ENCODE peak calls at places on chromosomes 16 and 17, in four cellular contexts. Y is GM12878, O is HepG2, E is K562. S is an unnamed sample.

GRCh38 chr17:50627782-50628601 is 6.7 kb upstream of the ABCC3 start:
- DNase-seq in Y (no peak), O (peak), E (no peak), S (no peak)

GRCh38 chr16:88367560-88367959 is 15.2 kb upstream of the ZNF469 start:
- DNase-seq in Y (no peak), O (no peak), E (no peak), S (no peak)

GRCh38 chr16:30183236-30183960 is at the start of gene CORO1A:
- DNase-seq in Y (peak), O (peak), E (peak), S (peak)

GRCh38 chr17:45243750-45244149 is 18.1 kb downstream of the SPATA32 start:
- DNase-seq in Y (no peak), O (no peak), E (no peak), S (no peak)

GRCh38 chr16:80051040-80051439 is 450.5 kb upstream of the MAF start:
- DNase-seq in Y (no peak), O (no peak), E (no peak), S (no peak)

GRCh38 chr17:6557040-6557438 is 684 bp upstream of the PITPNM3 start:
- DNase-seq in Y (no peak), O (no peak), E (no peak), S (no peak)

GRCh38 chr17:39757931-39758873 is 20.5 kb downstream of the GRB7 start:
- DNase-seq in Y (peak), O (no peak), E (no peak), S (no peak)

GRCh38 chr16:2025878-2026460 is 733 bp upstream of the NHERF2 start:
- DNase-seq in Y (no peak), O (no peak), E (no peak), S (no peak)

GRCh38 chr17:77458202-77459017 is 317.6 kb downstream of the SEC14L1 start:
- DNase-seq in Y (no peak), O (no peak), E (no peak), S (no peak)

GRCh38 chr17:32586666-32587065 is 99.9 kb downstream of the CDK5R1 start:
- DNase-seq in Y (no peak), O (no peak), E (no peak), S (no peak)

GRCh38 chr17:51298508-51299371 is 38.4 kb downstream of the UTP18 start:
- DNase-seq in Y (no peak), O (peak), E (peak), S (peak)

GRCh38 chr16:2154533-2155090 is 970 bp upstream of the TRAF7 start:
- DNase-seq in Y (no peak), O (no peak), E (no peak), S (no peak)

GRCh38 chr16:12356622-12357365 is 380.3 kb downstream of the SNX29 start:
- DNase-seq in Y (no peak), O (no peak), E (peak), S (no peak)

GRCh38 chr17:76388966-76389888 is 4.8 kb downstream of the SPHK1 start:
- DNase-seq in Y (no peak), O (peak), E (peak), S (no peak)

GRCh38 chr17:76997981-76998531 is 129.9 kb downstream of the MGAT5B start:
- DNase-seq in Y (peak), O (no peak), E (no peak), S (no peak)

GRCh38 chr16:69725480-69726312 is 664 bp downstream of the NQO1 start:
- DNase-seq in Y (no peak), O (peak), E (no peak), S (no peak)

GRCh38 chr16:14424595-14424994 is 205.5 kb downstream of the PARN start:
- DNase-seq in Y (no peak), O (no peak), E (no peak), S (no peak)

GRCh38 chr17:77096570-77097214 is 44.1 kb upstream of the SEC14L1 start:
- DNase-seq in Y (no peak), O (peak), E (no peak), S (peak)

GRCh38 chr17:20965492-20965891 is 77.3 kb downstream of the USP22 start:
- DNase-seq in Y (no peak), O (peak), E (no peak), S (no peak)
- TF ChIP-seq BHLHE40 in Y (no peak), O (no peak), E (no peak), S (no peak)

GRCh38 chr17:67202503-67202902 is 42.5 kb downstream of the HELZ start:
- DNase-seq in Y (no peak), O (no peak), E (no peak), S (no peak)

GRCh38 chr17:67198131-67198530 is 46.9 kb downstream of the HELZ start:
- DNase-seq in Y (no peak), O (no peak), E (no peak), S (no peak)

GRCh38 chr17:67196422-67196821 is 48.6 kb downstream of the HELZ start:
- DNase-seq in Y (no peak), O (no peak), E (no peak), S (no peak)

GRCh38 chr17:67203818-67204217 is 41.2 kb downstream of the HELZ start:
- DNase-seq in Y (no peak), O (no peak), E (no peak), S (no peak)

GRCh38 chr17:67200727-67201301 is 44.2 kb downstream of the HELZ start:
- DNase-seq in Y (no peak), O (peak), E (peak), S (peak)
- TF ChIP-seq TARDBP in Y (no peak), O (no peak), E (no peak), S (no peak)

GRCh38 chr16:441447-441846 is 16.0 kb downstream of the RAB11FIP3 start:
- DNase-seq in Y (no peak), O (no peak), E (no peak), S (no peak)

GRCh38 chr16:442976-443375 is 17.5 kb downstream of the RAB11FIP3 start:
- DNase-seq in Y (no peak), O (no peak), E (no peak), S (no peak)

GRCh38 chr16:445566-445965 is 20.1 kb downstream of the RAB11FIP3 start:
- DNase-seq in Y (no peak), O (no peak), E (no peak), S (no peak)

GRCh38 chr16:440627-441026 is 15.2 kb downstream of the RAB11FIP3 start:
- DNase-seq in Y (no peak), O (no peak), E (no peak), S (no peak)
- TF ChIP-seq FOXM1 in Y (no peak), O (no peak), E (no peak), S (no peak)

DNA sequence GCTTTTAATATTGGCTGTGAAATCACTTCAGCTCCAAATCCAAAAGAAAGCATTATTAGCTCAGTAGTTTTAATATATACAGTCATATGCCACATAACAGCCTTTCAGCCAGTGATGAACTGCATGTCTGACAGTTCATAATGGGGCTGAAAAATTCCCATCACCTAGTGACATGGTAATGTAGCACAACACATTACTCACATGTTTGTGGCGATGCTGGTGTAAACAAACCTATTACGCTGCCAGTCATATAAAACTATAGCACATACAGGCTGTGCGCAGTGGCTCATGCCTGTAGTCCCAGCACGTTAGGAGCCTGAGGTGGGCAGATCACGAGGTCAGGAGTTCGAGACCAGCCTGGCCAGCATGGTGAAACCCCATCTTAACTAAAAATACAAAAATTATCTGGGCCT is 92.2 kb downstream of the TUBD1 start:
- DNase-seq in Y (no peak), O (no peak), E (no peak), S (no peak)
- TF ChIP-seq BHLHE40 in Y (no peak), O (no peak), E (no peak), S (no peak)

DNA sequence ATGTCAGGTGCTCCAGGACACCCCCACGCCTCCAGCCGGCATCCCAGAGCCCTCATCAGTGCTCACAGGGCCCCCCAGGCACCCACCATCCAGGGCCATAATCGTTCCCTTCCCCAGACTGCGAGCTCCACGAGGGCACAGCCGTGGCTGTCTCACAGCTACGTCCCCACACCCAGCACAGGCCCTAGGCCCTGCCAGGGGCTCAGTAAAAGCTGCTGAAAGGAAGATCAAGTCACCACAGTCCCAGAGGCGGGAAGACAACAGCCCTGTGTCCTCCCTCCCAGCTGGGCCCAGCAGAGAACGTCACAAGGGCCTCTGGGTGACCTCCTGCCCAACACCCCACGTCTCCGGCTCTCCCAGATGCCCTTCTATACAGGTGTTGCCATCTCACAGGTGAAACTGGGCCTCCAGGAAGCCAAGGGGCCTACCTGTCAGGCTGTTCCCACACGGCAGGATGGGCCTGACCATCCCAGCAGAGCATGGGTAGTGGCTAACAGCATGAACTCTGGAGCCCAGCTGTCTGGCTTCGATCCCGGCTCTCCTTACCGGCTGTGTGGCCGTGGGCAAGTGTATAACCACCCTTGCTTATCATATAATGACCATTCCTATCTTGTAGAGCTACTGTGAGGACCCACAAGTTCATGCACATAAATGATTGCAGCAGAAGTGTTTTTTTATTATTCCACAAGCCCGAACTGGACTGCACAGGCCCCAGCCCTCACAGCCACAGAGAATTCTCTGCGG is 18.0 kb downstream of the ARL2BP start:
- DNase-seq in Y (no peak), O (no peak), E (no peak), S (no peak)
- TF ChIP-seq TARDBP in Y (no peak), O (no peak), E (no peak), S (no peak)

GRCh38 chr16:77236063-77236511 is 36.9 kb downstream of the SYCE1L start:
- DNase-seq in Y (no peak), O (peak), E (peak), S (peak)
- TF ChIP-seq FOXM1 in Y (peak), O (no peak), E (no peak), S (no peak)

S was measured in HEK293T.